ENCODE peak calls at places on chromosomes 5 and 9, in five cellular contexts. One of them, this sample, is unnamed.

GRCh38 chr9:136599811-136600660 is 54.2 kb upstream of the NOTCH1 start:
- DNase-seq in aorta: no peak
- DNase-seq in effector memory CD4-positive, alpha-beta T cell: no peak
- DNase-seq in PC-9: no peak
- DNase-seq in left lung: peak; percentile 71
- DNase-seq in this sample: no peak

GRCh38 chr9:134375430-134376385 is 49.5 kb downstream of the RXRA start:
- DNase-seq in aorta: no peak
- DNase-seq in effector memory CD4-positive, alpha-beta T cell: no peak
- DNase-seq in PC-9: no peak
- DNase-seq in left lung: no peak
- DNase-seq in this sample: no peak

GRCh38 chr5:35430381-35431162 is 187.1 kb upstream of the SPEF2 start:
- DNase-seq in aorta: no peak
- DNase-seq in effector memory CD4-positive, alpha-beta T cell: no peak
- DNase-seq in PC-9: peak; percentile 55
- DNase-seq in left lung: no peak
- DNase-seq in this sample: no peak

GRCh38 chr9:27470291-27470805 is 53.7 kb upstream of the IFNK start:
- DNase-seq in aorta: no peak
- DNase-seq in effector memory CD4-positive, alpha-beta T cell: no peak
- DNase-seq in PC-9: no peak
- DNase-seq in left lung: no peak
- DNase-seq in this sample: no peak

GRCh38 chr9:694499-695154 is 146.9 kb upstream of the DMRT1 start:
- DNase-seq in aorta: no peak
- DNase-seq in effector memory CD4-positive, alpha-beta T cell: no peak
- DNase-seq in PC-9: peak; percentile 91
- DNase-seq in left lung: no peak
- DNase-seq in this sample: no peak

GRCh38 chr5:18216016-18216415 is 581.8 kb downstream of the TAF11L14 start:
- DNase-seq in aorta: no peak
- DNase-seq in effector memory CD4-positive, alpha-beta T cell: no peak
- DNase-seq in PC-9: no peak
- DNase-seq in left lung: no peak
- DNase-seq in this sample: no peak

GRCh38 chr9:33139421-33140228 is 27.5 kb downstream of the B4GALT1 start:
- DNase-seq in aorta: no peak
- DNase-seq in effector memory CD4-positive, alpha-beta T cell: no peak
- DNase-seq in PC-9: no peak
- DNase-seq in left lung: peak; percentile 81
- DNase-seq in this sample: peak; percentile 59

GRCh38 chr5:133390416-133391155 is 221.8 kb downstream of the FSTL4 start:
- DNase-seq in aorta: no peak
- DNase-seq in effector memory CD4-positive, alpha-beta T cell: no peak
- DNase-seq in PC-9: no peak
- DNase-seq in left lung: no peak
- DNase-seq in this sample: no peak

GRCh38 chr5:157390179-157390923 is 69.7 kb upstream of the NIPAL4 start:
- DNase-seq in aorta: no peak
- DNase-seq in effector memory CD4-positive, alpha-beta T cell: peak; percentile 43
- DNase-seq in PC-9: peak; percentile 100
- DNase-seq in left lung: peak; percentile 72
- DNase-seq in this sample: no peak

GRCh38 chr9:128902351-128903078 is 18.3 kb upstream of the PHYHD1 start:
- DNase-seq in aorta: peak; percentile 84
- DNase-seq in effector memory CD4-positive, alpha-beta T cell: peak; percentile 71
- DNase-seq in PC-9: peak; percentile 62
- DNase-seq in left lung: no peak
- DNase-seq in this sample: peak; percentile 66

GRCh38 chr5:151733727-151734408 is 24.6 kb downstream of the ATOX1 start:
- DNase-seq in aorta: no peak
- DNase-seq in effector memory CD4-positive, alpha-beta T cell: no peak
- DNase-seq in PC-9: no peak
- DNase-seq in left lung: no peak
- DNase-seq in this sample: no peak

DNA sequence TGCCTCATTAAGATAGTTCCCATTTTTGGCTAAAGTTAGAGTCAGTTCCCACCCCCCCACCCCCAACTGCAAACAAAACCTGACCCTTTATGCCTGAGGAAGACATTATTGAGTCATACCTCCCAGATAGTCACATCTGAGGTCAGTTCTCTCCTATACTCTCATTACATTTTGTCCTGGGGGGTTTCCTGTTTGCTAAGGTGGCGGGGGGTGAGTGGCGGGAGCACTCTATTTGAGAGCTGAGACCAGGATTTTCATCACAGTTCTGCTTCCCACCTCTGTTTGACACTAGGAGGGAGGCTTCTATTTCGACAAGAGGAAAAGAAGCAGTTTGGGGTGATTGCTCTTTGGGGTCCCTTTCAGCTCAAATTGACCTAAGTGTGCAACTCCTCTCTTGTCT is 59.4 kb upstream of the ICE1 start:
- DNase-seq in aorta: no peak
- DNase-seq in effector memory CD4-positive, alpha-beta T cell: no peak
- DNase-seq in PC-9: no peak
- DNase-seq in left lung: no peak
- DNase-seq in this sample: no peak
- H3K27ac ChIP-seq in aorta: no peak overlapping the region
- H3K27ac ChIP-seq in effector memory CD4-positive, alpha-beta T cell: no peak overlapping the region
- H3K27ac ChIP-seq in PC-9: no peak overlapping the region
- H3K27ac ChIP-seq in left lung: no peak overlapping the region
- H3K27ac ChIP-seq in this sample: no peak overlapping the region

GRCh38 chr9:87601175-87601574 is 103.5 kb downstream of the DAPK1 start:
- DNase-seq in aorta: no peak
- DNase-seq in effector memory CD4-positive, alpha-beta T cell: no peak
- DNase-seq in PC-9: peak; percentile 85
- DNase-seq in left lung: peak; percentile 85
- DNase-seq in this sample: peak; percentile 85
- H3K4me1 ChIP-seq in aorta: no peaks in the 10 kb centered on the region
- H3K4me1 ChIP-seq in effector memory CD4-positive, alpha-beta T cell: no peaks in the 10 kb centered on the region
- H3K4me1 ChIP-seq in PC-9: peaks cover 61% of the 10 kb centered on the region
- H3K4me1 ChIP-seq in left lung: peaks cover 65% of the 10 kb centered on the region
- H3K4me1 ChIP-seq in this sample: peaks cover 67% of the 10 kb centered on the region

DNA sequence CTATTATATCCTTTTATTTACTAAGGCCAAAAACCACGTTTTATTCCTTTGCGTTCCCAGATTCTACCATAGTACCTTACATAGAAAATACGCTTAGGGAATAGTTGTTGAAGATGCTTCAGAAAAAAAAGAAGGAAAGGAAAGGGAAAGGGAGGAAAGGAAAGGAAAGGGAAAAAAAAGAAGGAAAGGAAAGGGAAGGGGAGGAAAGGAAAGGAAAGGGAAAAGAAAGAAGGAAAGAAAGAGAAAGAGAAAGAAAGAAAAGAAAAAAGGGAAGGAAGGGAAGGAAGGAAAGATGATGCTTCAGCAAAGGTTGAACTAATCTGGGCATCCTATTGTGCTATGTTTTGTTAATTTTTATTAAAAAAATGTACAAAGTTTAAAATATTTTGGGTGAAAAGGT is 131.5 kb downstream of the GIN1 start:
- DNase-seq in aorta: no peak
- DNase-seq in effector memory CD4-positive, alpha-beta T cell: no peak
- DNase-seq in PC-9: no peak
- DNase-seq in left lung: no peak
- DNase-seq in this sample: no peak
- H3K27ac ChIP-seq in aorta: no peak overlapping the region
- H3K27ac ChIP-seq in effector memory CD4-positive, alpha-beta T cell: no peak overlapping the region
- H3K27ac ChIP-seq in PC-9: no peak overlapping the region
- H3K27ac ChIP-seq in left lung: no peak overlapping the region
- H3K27ac ChIP-seq in this sample: no peak overlapping the region

DNA sequence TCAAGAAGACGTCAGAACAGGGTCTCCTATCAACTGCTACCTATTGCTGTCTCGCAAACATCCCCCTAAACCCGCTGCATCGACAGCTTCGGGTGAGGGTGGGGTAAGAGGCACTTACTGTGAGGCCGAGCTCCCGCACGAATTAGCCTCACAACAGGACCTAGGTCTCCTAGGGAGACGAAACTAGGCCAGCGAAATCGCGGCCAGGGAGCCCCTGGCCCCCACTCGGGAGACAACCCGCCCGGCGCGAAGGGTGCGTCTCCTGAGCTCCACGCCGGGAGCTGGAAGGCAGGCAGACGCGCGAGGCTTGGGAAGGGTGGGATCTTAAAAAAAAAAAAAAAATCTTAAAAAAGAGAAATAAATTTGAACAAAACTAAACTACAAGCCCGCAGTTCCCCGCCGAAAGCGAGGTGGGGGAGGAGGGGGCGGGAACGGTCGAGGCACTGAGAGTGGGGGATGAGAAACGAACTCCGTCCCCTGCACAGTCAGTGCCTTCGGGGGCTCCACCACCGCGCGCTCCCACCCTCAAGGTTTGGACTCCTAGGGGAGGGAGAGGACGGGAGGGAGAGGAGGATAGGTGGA is 33.0 kb upstream of the NFIB start:
- DNase-seq in aorta: peak; percentile 78
- DNase-seq in effector memory CD4-positive, alpha-beta T cell: no peak
- DNase-seq in PC-9: no peak
- DNase-seq in left lung: peak; percentile 74
- DNase-seq in this sample: no peak
- H3K4me1 ChIP-seq in aorta: peaks cover 2% of the 10 kb centered on the region
- H3K4me1 ChIP-seq in effector memory CD4-positive, alpha-beta T cell: no peaks in the 10 kb centered on the region
- H3K4me1 ChIP-seq in PC-9: no peaks in the 10 kb centered on the region
- H3K4me1 ChIP-seq in left lung: peaks cover 19% of the 10 kb centered on the region
- H3K4me1 ChIP-seq in this sample: peaks cover 16% of the 10 kb centered on the region

GRCh38 chr5:62331921-62332320 is 25.9 kb downstream of the KIF2A start:
- DNase-seq in aorta: no peak
- DNase-seq in effector memory CD4-positive, alpha-beta T cell: no peak
- DNase-seq in PC-9: no peak
- DNase-seq in left lung: no peak
- DNase-seq in this sample: no peak
- H3K27ac ChIP-seq in aorta: no peak overlapping the region
- H3K27ac ChIP-seq in effector memory CD4-positive, alpha-beta T cell: no peak overlapping the region
- H3K27ac ChIP-seq in PC-9: no peak overlapping the region
- H3K27ac ChIP-seq in left lung: no peak overlapping the region
- H3K27ac ChIP-seq in this sample: no peak overlapping the region

DNA sequence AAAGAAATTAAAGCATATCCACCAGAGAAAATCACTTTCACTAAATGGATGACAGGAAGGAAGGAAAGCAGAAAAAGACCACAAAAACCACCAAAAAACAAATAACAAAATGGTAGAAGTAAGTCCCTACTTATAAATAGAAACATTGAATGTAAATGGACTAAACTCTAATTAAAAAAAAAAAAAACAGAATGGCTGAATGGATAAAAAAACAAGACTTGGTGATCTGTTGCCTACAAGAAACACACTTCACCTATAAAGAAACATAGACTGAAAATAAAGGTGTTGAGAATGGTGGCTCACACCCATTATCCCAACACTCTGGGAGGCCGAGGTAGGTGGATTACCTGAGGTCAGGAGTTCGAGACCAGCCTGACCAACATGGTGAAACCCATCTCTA is 122.9 kb downstream of the HMHB1 start:
- DNase-seq in aorta: no peak
- DNase-seq in effector memory CD4-positive, alpha-beta T cell: no peak
- DNase-seq in PC-9: no peak
- DNase-seq in left lung: no peak
- DNase-seq in this sample: no peak
- H3K4me1 ChIP-seq in aorta: no peaks in the 10 kb centered on the region
- H3K4me1 ChIP-seq in effector memory CD4-positive, alpha-beta T cell: no peaks in the 10 kb centered on the region
- H3K4me1 ChIP-seq in PC-9: peaks cover 20% of the 10 kb centered on the region
- H3K4me1 ChIP-seq in left lung: no peaks in the 10 kb centered on the region
- H3K4me1 ChIP-seq in this sample: no peaks in the 10 kb centered on the region

DNA sequence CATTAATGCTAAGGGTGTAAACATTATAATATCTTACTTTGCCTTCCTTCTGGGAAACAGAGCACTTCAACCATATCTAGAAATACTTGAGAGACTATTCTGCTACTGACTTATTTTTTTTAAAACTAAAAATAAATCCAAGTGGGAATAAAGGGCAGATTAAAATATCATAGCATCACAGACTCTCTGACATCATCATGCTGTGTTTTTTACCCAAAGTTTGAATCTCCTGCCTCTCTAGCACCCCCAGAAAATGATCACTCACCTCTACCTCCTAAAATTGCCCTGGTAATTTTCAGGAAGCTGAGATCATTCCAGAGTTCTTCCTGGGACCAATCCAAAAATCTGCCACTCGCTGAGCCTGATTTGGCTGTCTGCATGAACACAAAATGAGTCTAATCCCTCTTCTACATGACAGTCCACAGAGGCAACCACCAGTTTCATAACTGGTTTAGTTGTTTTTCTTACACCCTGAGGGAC is 813.8 kb upstream of the DMAC1 start:
- DNase-seq in aorta: no peak
- DNase-seq in effector memory CD4-positive, alpha-beta T cell: no peak
- DNase-seq in PC-9: no peak
- DNase-seq in left lung: no peak
- DNase-seq in this sample: no peak
- H3K27ac ChIP-seq in aorta: no peak overlapping the region
- H3K27ac ChIP-seq in effector memory CD4-positive, alpha-beta T cell: no peak overlapping the region
- H3K27ac ChIP-seq in PC-9: no peak overlapping the region
- H3K27ac ChIP-seq in left lung: no peak overlapping the region
- H3K27ac ChIP-seq in this sample: no peak overlapping the region